ENCODE peak calls at places on chromosome 9, in nine cellular contexts. One of them, this sample, is unnamed.

GRCh38 chr9:2390028-2390427 is 231.6 kb upstream of the VLDLR start:
- DNase-seq in COR-L47: no peak
- DNase-seq in activated CD4-positive, alpha-beta T cell treated with anti-CD3 and anti-CD28 coated beads, Interleukin-2, amount 10 ng/mL, durations not matched to agents 7 days and 5 days: no peak
- DNase-seq in Caco-2: no peak
- DNase-seq in stimulated activated CD8-positive, alpha-beta memory T cell treated with anti-CD3 and anti-CD28 coated beads, Interleukin-4, amount 100 ng/mL, for 4 hours: no peak
- DNase-seq in Kasumi-1: no peak
- DNase-seq in heart left ventricle: no peak
- DNase-seq in neuronal stem cell: no peak
- DNase-seq in H4: no peak
- DNase-seq in this sample: no peak

GRCh38 chr9:91758491-91758981 is 191.5 kb downstream of the ROR2 start:
- DNase-seq in stimulated activated CD8-positive, alpha-beta memory T cell treated with anti-CD3 and anti-CD28 coated beads, Interleukin-4, amount 100 ng/mL, for 4 hours: no peak
- DNase-seq in neuronal stem cell: peak
- DNase-seq in activated CD4-positive, alpha-beta T cell treated with anti-CD3 and anti-CD28 coated beads, Interleukin-2, amount 10 ng/mL, durations not matched to agents 7 days and 5 days: peak
- DNase-seq in Caco-2: peak
- DNase-seq in heart left ventricle: no peak
- DNase-seq in H4: peak
- DNase-seq in COR-L47: peak
- DNase-seq in Kasumi-1: peak
- DNase-seq in this sample: peak

GRCh38 chr9:36092509-36093215 is 43.9 kb upstream of the GLIPR2 start:
- DNase-seq in heart left ventricle: no peak
- DNase-seq in COR-L47: no peak
- DNase-seq in activated CD4-positive, alpha-beta T cell treated with anti-CD3 and anti-CD28 coated beads, Interleukin-2, amount 10 ng/mL, durations not matched to agents 7 days and 5 days: peak
- DNase-seq in Kasumi-1: no peak
- DNase-seq in Caco-2: no peak
- DNase-seq in neuronal stem cell: no peak
- DNase-seq in stimulated activated CD8-positive, alpha-beta memory T cell treated with anti-CD3 and anti-CD28 coated beads, Interleukin-4, amount 100 ng/mL, for 4 hours: no peak
- DNase-seq in H4: no peak
- DNase-seq in this sample: peak

GRCh38 chr9:114424126-114424525 is 36.3 kb upstream of the AKNA start:
- DNase-seq in COR-L47: no peak
- DNase-seq in heart left ventricle: no peak
- DNase-seq in activated CD4-positive, alpha-beta T cell treated with anti-CD3 and anti-CD28 coated beads, Interleukin-2, amount 10 ng/mL, durations not matched to agents 7 days and 5 days: no peak
- DNase-seq in stimulated activated CD8-positive, alpha-beta memory T cell treated with anti-CD3 and anti-CD28 coated beads, Interleukin-4, amount 100 ng/mL, for 4 hours: no peak
- DNase-seq in neuronal stem cell: no peak
- DNase-seq in Kasumi-1: no peak
- DNase-seq in Caco-2: no peak
- DNase-seq in H4: no peak
- DNase-seq in this sample: no peak

GRCh38 chr9:104971521-104971920 is 43.6 kb upstream of the ABCA1 start:
- DNase-seq in heart left ventricle: no peak
- DNase-seq in activated CD4-positive, alpha-beta T cell treated with anti-CD3 and anti-CD28 coated beads, Interleukin-2, amount 10 ng/mL, durations not matched to agents 7 days and 5 days: no peak
- DNase-seq in stimulated activated CD8-positive, alpha-beta memory T cell treated with anti-CD3 and anti-CD28 coated beads, Interleukin-4, amount 100 ng/mL, for 4 hours: no peak
- DNase-seq in H4: no peak
- DNase-seq in COR-L47: no peak
- DNase-seq in Caco-2: no peak
- DNase-seq in Kasumi-1: no peak
- DNase-seq in neuronal stem cell: no peak
- DNase-seq in this sample: no peak

GRCh38 chr9:89685698-89686097 is 80.9 kb downstream of the GADD45G start:
- DNase-seq in Kasumi-1: no peak
- DNase-seq in neuronal stem cell: no peak
- DNase-seq in Caco-2: no peak
- DNase-seq in H4: no peak
- DNase-seq in activated CD4-positive, alpha-beta T cell treated with anti-CD3 and anti-CD28 coated beads, Interleukin-2, amount 10 ng/mL, durations not matched to agents 7 days and 5 days: no peak
- DNase-seq in stimulated activated CD8-positive, alpha-beta memory T cell treated with anti-CD3 and anti-CD28 coated beads, Interleukin-4, amount 100 ng/mL, for 4 hours: no peak
- DNase-seq in heart left ventricle: no peak
- DNase-seq in COR-L47: no peak
- DNase-seq in this sample: no peak

GRCh38 chr9:133171161-133171955 is 7.6 kb upstream of the GBGT1 start:
- DNase-seq in H4: no peak
- DNase-seq in Kasumi-1: no peak
- DNase-seq in heart left ventricle: no peak
- DNase-seq in activated CD4-positive, alpha-beta T cell treated with anti-CD3 and anti-CD28 coated beads, Interleukin-2, amount 10 ng/mL, durations not matched to agents 7 days and 5 days: no peak
- DNase-seq in COR-L47: no peak
- DNase-seq in neuronal stem cell: no peak
- DNase-seq in stimulated activated CD8-positive, alpha-beta memory T cell treated with anti-CD3 and anti-CD28 coated beads, Interleukin-4, amount 100 ng/mL, for 4 hours: no peak
- DNase-seq in Caco-2: no peak
- DNase-seq in this sample: no peak

GRCh38 chr9:16245756-16246440 is 624.6 kb downstream of the BNC2 start:
- DNase-seq in neuronal stem cell: no peak
- DNase-seq in heart left ventricle: no peak
- DNase-seq in Caco-2: no peak
- DNase-seq in H4: no peak
- DNase-seq in activated CD4-positive, alpha-beta T cell treated with anti-CD3 and anti-CD28 coated beads, Interleukin-2, amount 10 ng/mL, durations not matched to agents 7 days and 5 days: no peak
- DNase-seq in stimulated activated CD8-positive, alpha-beta memory T cell treated with anti-CD3 and anti-CD28 coated beads, Interleukin-4, amount 100 ng/mL, for 4 hours: no peak
- DNase-seq in Kasumi-1: no peak
- DNase-seq in COR-L47: no peak
- DNase-seq in this sample: no peak

GRCh38 chr9:137354845-137355420 is 52.9 kb upstream of the NRARP start:
- DNase-seq in neuronal stem cell: no peak
- DNase-seq in COR-L47: no peak
- DNase-seq in activated CD4-positive, alpha-beta T cell treated with anti-CD3 and anti-CD28 coated beads, Interleukin-2, amount 10 ng/mL, durations not matched to agents 7 days and 5 days: no peak
- DNase-seq in Caco-2: no peak
- DNase-seq in stimulated activated CD8-positive, alpha-beta memory T cell treated with anti-CD3 and anti-CD28 coated beads, Interleukin-4, amount 100 ng/mL, for 4 hours: no peak
- DNase-seq in H4: no peak
- DNase-seq in heart left ventricle: no peak
- DNase-seq in Kasumi-1: no peak
- DNase-seq in this sample: no peak

GRCh38 chr9:134413890-134414731 is 87.9 kb downstream of the RXRA start:
- DNase-seq in stimulated activated CD8-positive, alpha-beta memory T cell treated with anti-CD3 and anti-CD28 coated beads, Interleukin-4, amount 100 ng/mL, for 4 hours: no peak
- DNase-seq in heart left ventricle: peak
- DNase-seq in H4: peak
- DNase-seq in neuronal stem cell: no peak
- DNase-seq in COR-L47: peak
- DNase-seq in activated CD4-positive, alpha-beta T cell treated with anti-CD3 and anti-CD28 coated beads, Interleukin-2, amount 10 ng/mL, durations not matched to agents 7 days and 5 days: no peak
- DNase-seq in Kasumi-1: no peak
- DNase-seq in Caco-2: no peak
- DNase-seq in this sample: no peak

GRCh38 chr9:98989036-98990000 is 45.6 kb downstream of the COL15A1 start:
- DNase-seq in stimulated activated CD8-positive, alpha-beta memory T cell treated with anti-CD3 and anti-CD28 coated beads, Interleukin-4, amount 100 ng/mL, for 4 hours: no peak
- DNase-seq in heart left ventricle: no peak
- DNase-seq in Caco-2: no peak
- DNase-seq in COR-L47: no peak
- DNase-seq in activated CD4-positive, alpha-beta T cell treated with anti-CD3 and anti-CD28 coated beads, Interleukin-2, amount 10 ng/mL, durations not matched to agents 7 days and 5 days: no peak
- DNase-seq in H4: peak
- DNase-seq in neuronal stem cell: no peak
- DNase-seq in Kasumi-1: no peak
- DNase-seq in this sample: no peak

GRCh38 chr9:90843530-90843929 is 41.9 kb downstream of the SYK start:
- DNase-seq in H4: no peak
- DNase-seq in heart left ventricle: no peak
- DNase-seq in stimulated activated CD8-positive, alpha-beta memory T cell treated with anti-CD3 and anti-CD28 coated beads, Interleukin-4, amount 100 ng/mL, for 4 hours: no peak
- DNase-seq in Caco-2: no peak
- DNase-seq in COR-L47: no peak
- DNase-seq in Kasumi-1: peak
- DNase-seq in neuronal stem cell: no peak
- DNase-seq in activated CD4-positive, alpha-beta T cell treated with anti-CD3 and anti-CD28 coated beads, Interleukin-2, amount 10 ng/mL, durations not matched to agents 7 days and 5 days: no peak
- DNase-seq in this sample: no peak

GRCh38 chr9:128414461-128414860 is 6.2 kb upstream of the CERCAM start:
- DNase-seq in H4: no peak
- DNase-seq in stimulated activated CD8-positive, alpha-beta memory T cell treated with anti-CD3 and anti-CD28 coated beads, Interleukin-4, amount 100 ng/mL, for 4 hours: no peak
- DNase-seq in Kasumi-1: no peak
- DNase-seq in neuronal stem cell: no peak
- DNase-seq in Caco-2: no peak
- DNase-seq in activated CD4-positive, alpha-beta T cell treated with anti-CD3 and anti-CD28 coated beads, Interleukin-2, amount 10 ng/mL, durations not matched to agents 7 days and 5 days: no peak
- DNase-seq in heart left ventricle: no peak
- DNase-seq in COR-L47: no peak
- DNase-seq in this sample: no peak

GRCh38 chr9:75071530-75072122 is 16.3 kb downstream of the NMRK1 start:
- DNase-seq in activated CD4-positive, alpha-beta T cell treated with anti-CD3 and anti-CD28 coated beads, Interleukin-2, amount 10 ng/mL, durations not matched to agents 7 days and 5 days: peak
- DNase-seq in heart left ventricle: no peak
- DNase-seq in Kasumi-1: no peak
- DNase-seq in neuronal stem cell: no peak
- DNase-seq in stimulated activated CD8-positive, alpha-beta memory T cell treated with anti-CD3 and anti-CD28 coated beads, Interleukin-4, amount 100 ng/mL, for 4 hours: no peak
- DNase-seq in H4: peak
- DNase-seq in Caco-2: no peak
- DNase-seq in COR-L47: no peak
- DNase-seq in this sample: peak

GRCh38 chr9:22446950-22447606 is 454 bp downstream of the DMRTA1 start:
- DNase-seq in Kasumi-1: no peak
- DNase-seq in neuronal stem cell: peak
- DNase-seq in COR-L47: peak
- DNase-seq in Caco-2: peak
- DNase-seq in stimulated activated CD8-positive, alpha-beta memory T cell treated with anti-CD3 and anti-CD28 coated beads, Interleukin-4, amount 100 ng/mL, for 4 hours: no peak
- DNase-seq in H4: peak
- DNase-seq in heart left ventricle: peak
- DNase-seq in activated CD4-positive, alpha-beta T cell treated with anti-CD3 and anti-CD28 coated beads, Interleukin-2, amount 10 ng/mL, durations not matched to agents 7 days and 5 days: peak
- DNase-seq in this sample: peak

GRCh38 chr9:130689937-130690700 is 3.5 kb upstream of the EXOSC2 start:
- DNase-seq in H4: peak
- DNase-seq in neuronal stem cell: no peak
- DNase-seq in activated CD4-positive, alpha-beta T cell treated with anti-CD3 and anti-CD28 coated beads, Interleukin-2, amount 10 ng/mL, durations not matched to agents 7 days and 5 days: no peak
- DNase-seq in Kasumi-1: peak
- DNase-seq in heart left ventricle: no peak
- DNase-seq in Caco-2: peak
- DNase-seq in stimulated activated CD8-positive, alpha-beta memory T cell treated with anti-CD3 and anti-CD28 coated beads, Interleukin-4, amount 100 ng/mL, for 4 hours: no peak
- DNase-seq in COR-L47: peak
- DNase-seq in this sample: no peak

GRCh38 chr9:122190597-122191381 is 31.1 kb downstream of the MORN5 start:
- DNase-seq in neuronal stem cell: no peak
- DNase-seq in COR-L47: no peak
- DNase-seq in Kasumi-1: no peak
- DNase-seq in activated CD4-positive, alpha-beta T cell treated with anti-CD3 and anti-CD28 coated beads, Interleukin-2, amount 10 ng/mL, durations not matched to agents 7 days and 5 days: no peak
- DNase-seq in heart left ventricle: no peak
- DNase-seq in stimulated activated CD8-positive, alpha-beta memory T cell treated with anti-CD3 and anti-CD28 coated beads, Interleukin-4, amount 100 ng/mL, for 4 hours: no peak
- DNase-seq in Caco-2: no peak
- DNase-seq in H4: peak
- DNase-seq in this sample: peak

GRCh38 chr9:31243386-31243785 is 1141.1 kb upstream of the ACO1 start:
- DNase-seq in H4: no peak
- DNase-seq in COR-L47: no peak
- DNase-seq in activated CD4-positive, alpha-beta T cell treated with anti-CD3 and anti-CD28 coated beads, Interleukin-2, amount 10 ng/mL, durations not matched to agents 7 days and 5 days: no peak
- DNase-seq in Caco-2: no peak
- DNase-seq in neuronal stem cell: no peak
- DNase-seq in Kasumi-1: no peak
- DNase-seq in stimulated activated CD8-positive, alpha-beta memory T cell treated with anti-CD3 and anti-CD28 coated beads, Interleukin-4, amount 100 ng/mL, for 4 hours: no peak
- DNase-seq in heart left ventricle: no peak
- DNase-seq in this sample: no peak

GRCh38 chr9:70324963-70325362 is 66.2 kb downstream of the SMC5 start:
- DNase-seq in heart left ventricle: no peak
- DNase-seq in Kasumi-1: no peak
- DNase-seq in activated CD4-positive, alpha-beta T cell treated with anti-CD3 and anti-CD28 coated beads, Interleukin-2, amount 10 ng/mL, durations not matched to agents 7 days and 5 days: no peak
- DNase-seq in COR-L47: no peak
- DNase-seq in neuronal stem cell: no peak
- DNase-seq in H4: no peak
- DNase-seq in stimulated activated CD8-positive, alpha-beta memory T cell treated with anti-CD3 and anti-CD28 coated beads, Interleukin-4, amount 100 ng/mL, for 4 hours: no peak
- DNase-seq in Caco-2: no peak
- DNase-seq in this sample: no peak

GRCh38 chr9:126704157-126704941 is 90.6 kb downstream of the LMX1B start:
- DNase-seq in Kasumi-1: peak
- DNase-seq in H4: peak
- DNase-seq in activated CD4-positive, alpha-beta T cell treated with anti-CD3 and anti-CD28 coated beads, Interleukin-2, amount 10 ng/mL, durations not matched to agents 7 days and 5 days: no peak
- DNase-seq in neuronal stem cell: no peak
- DNase-seq in heart left ventricle: no peak
- DNase-seq in Caco-2: no peak
- DNase-seq in COR-L47: no peak
- DNase-seq in stimulated activated CD8-positive, alpha-beta memory T cell treated with anti-CD3 and anti-CD28 coated beads, Interleukin-4, amount 100 ng/mL, for 4 hours: no peak
- DNase-seq in this sample: no peak

GRCh38 chr9:113594484-113595299 is 131.2 kb downstream of the RGS3 start:
- DNase-seq in Kasumi-1: no peak
- DNase-seq in activated CD4-positive, alpha-beta T cell treated with anti-CD3 and anti-CD28 coated beads, Interleukin-2, amount 10 ng/mL, durations not matched to agents 7 days and 5 days: no peak
- DNase-seq in H4: no peak
- DNase-seq in neuronal stem cell: no peak
- DNase-seq in stimulated activated CD8-positive, alpha-beta memory T cell treated with anti-CD3 and anti-CD28 coated beads, Interleukin-4, amount 100 ng/mL, for 4 hours: no peak
- DNase-seq in heart left ventricle: peak
- DNase-seq in Caco-2: no peak
- DNase-seq in COR-L47: no peak
- DNase-seq in this sample: no peak

GRCh38 chr9:98552306-98552705 is 156.4 kb downstream of the GABBR2 start:
- DNase-seq in heart left ventricle: no peak
- DNase-seq in neuronal stem cell: peak
- DNase-seq in H4: peak
- DNase-seq in Caco-2: no peak
- DNase-seq in COR-L47: no peak
- DNase-seq in Kasumi-1: no peak
- DNase-seq in stimulated activated CD8-positive, alpha-beta memory T cell treated with anti-CD3 and anti-CD28 coated beads, Interleukin-4, amount 100 ng/mL, for 4 hours: no peak
- DNase-seq in activated CD4-positive, alpha-beta T cell treated with anti-CD3 and anti-CD28 coated beads, Interleukin-2, amount 10 ng/mL, durations not matched to agents 7 days and 5 days: no peak
- DNase-seq in this sample: no peak

GRCh38 chr9:14326264-14326826 is 12.4 kb upstream of the NFIB start:
- DNase-seq in H4: peak
- DNase-seq in Kasumi-1: no peak
- DNase-seq in stimulated activated CD8-positive, alpha-beta memory T cell treated with anti-CD3 and anti-CD28 coated beads, Interleukin-4, amount 100 ng/mL, for 4 hours: no peak
- DNase-seq in activated CD4-positive, alpha-beta T cell treated with anti-CD3 and anti-CD28 coated beads, Interleukin-2, amount 10 ng/mL, durations not matched to agents 7 days and 5 days: no peak
- DNase-seq in heart left ventricle: no peak
- DNase-seq in COR-L47: peak
- DNase-seq in neuronal stem cell: no peak
- DNase-seq in Caco-2: no peak
- DNase-seq in this sample: no peak

GRCh38 chr9:105608685-105609598 is 51.0 kb downstream of the FKTN start:
- DNase-seq in H4: peak
- DNase-seq in neuronal stem cell: peak
- DNase-seq in heart left ventricle: no peak
- DNase-seq in activated CD4-positive, alpha-beta T cell treated with anti-CD3 and anti-CD28 coated beads, Interleukin-2, amount 10 ng/mL, durations not matched to agents 7 days and 5 days: peak
- DNase-seq in Kasumi-1: peak
- DNase-seq in stimulated activated CD8-positive, alpha-beta memory T cell treated with anti-CD3 and anti-CD28 coated beads, Interleukin-4, amount 100 ng/mL, for 4 hours: no peak
- DNase-seq in COR-L47: peak
- DNase-seq in Caco-2: peak
- DNase-seq in this sample: no peak

GRCh38 chr9:84331119-84331791 is 9.3 kb downstream of the SLC28A3 start:
- DNase-seq in neuronal stem cell: no peak
- DNase-seq in Caco-2: peak
- DNase-seq in H4: no peak
- DNase-seq in heart left ventricle: no peak
- DNase-seq in COR-L47: no peak
- DNase-seq in Kasumi-1: no peak
- DNase-seq in stimulated activated CD8-positive, alpha-beta memory T cell treated with anti-CD3 and anti-CD28 coated beads, Interleukin-4, amount 100 ng/mL, for 4 hours: no peak
- DNase-seq in activated CD4-positive, alpha-beta T cell treated with anti-CD3 and anti-CD28 coated beads, Interleukin-2, amount 10 ng/mL, durations not matched to agents 7 days and 5 days: no peak
- DNase-seq in this sample: no peak

GRCh38 chr9:130390371-130390770 is 54.4 kb upstream of the ASS1 start:
- DNase-seq in activated CD4-positive, alpha-beta T cell treated with anti-CD3 and anti-CD28 coated beads, Interleukin-2, amount 10 ng/mL, durations not matched to agents 7 days and 5 days: no peak
- DNase-seq in Caco-2: no peak
- DNase-seq in H4: no peak
- DNase-seq in stimulated activated CD8-positive, alpha-beta memory T cell treated with anti-CD3 and anti-CD28 coated beads, Interleukin-4, amount 100 ng/mL, for 4 hours: no peak
- DNase-seq in heart left ventricle: no peak
- DNase-seq in neuronal stem cell: no peak
- DNase-seq in Kasumi-1: no peak
- DNase-seq in COR-L47: no peak
- DNase-seq in this sample: no peak

GRCh38 chr9:37953775-37954437 is 50.0 kb upstream of the SLC25A51 start:
- DNase-seq in stimulated activated CD8-positive, alpha-beta memory T cell treated with anti-CD3 and anti-CD28 coated beads, Interleukin-4, amount 100 ng/mL, for 4 hours: no peak
- DNase-seq in Kasumi-1: no peak
- DNase-seq in neuronal stem cell: no peak
- DNase-seq in Caco-2: no peak
- DNase-seq in COR-L47: no peak
- DNase-seq in activated CD4-positive, alpha-beta T cell treated with anti-CD3 and anti-CD28 coated beads, Interleukin-2, amount 10 ng/mL, durations not matched to agents 7 days and 5 days: no peak
- DNase-seq in heart left ventricle: peak
- DNase-seq in H4: peak
- DNase-seq in this sample: peak

GRCh38 chr9:134076644-134077043 is 8.8 kb upstream of the BRD3 start:
- DNase-seq in activated CD4-positive, alpha-beta T cell treated with anti-CD3 and anti-CD28 coated beads, Interleukin-2, amount 10 ng/mL, durations not matched to agents 7 days and 5 days: no peak
- DNase-seq in stimulated activated CD8-positive, alpha-beta memory T cell treated with anti-CD3 and anti-CD28 coated beads, Interleukin-4, amount 100 ng/mL, for 4 hours: no peak
- DNase-seq in heart left ventricle: no peak
- DNase-seq in neuronal stem cell: no peak
- DNase-seq in H4: no peak
- DNase-seq in Caco-2: no peak
- DNase-seq in COR-L47: no peak
- DNase-seq in Kasumi-1: no peak
- DNase-seq in this sample: no peak

GRCh38 chr9:33524431-33524947 is 438 bp downstream of the ANKRD18B start:
- DNase-seq in stimulated activated CD8-positive, alpha-beta memory T cell treated with anti-CD3 and anti-CD28 coated beads, Interleukin-4, amount 100 ng/mL, for 4 hours: no peak
- DNase-seq in neuronal stem cell: no peak
- DNase-seq in Kasumi-1: no peak
- DNase-seq in heart left ventricle: no peak
- DNase-seq in Caco-2: no peak
- DNase-seq in activated CD4-positive, alpha-beta T cell treated with anti-CD3 and anti-CD28 coated beads, Interleukin-2, amount 10 ng/mL, durations not matched to agents 7 days and 5 days: peak
- DNase-seq in H4: no peak
- DNase-seq in COR-L47: peak
- DNase-seq in this sample: peak

GRCh38 chr9:131382850-131383729 is 10.8 kb upstream of the PRRC2B start:
- DNase-seq in Caco-2: peak
- DNase-seq in heart left ventricle: peak
- DNase-seq in Kasumi-1: no peak
- DNase-seq in activated CD4-positive, alpha-beta T cell treated with anti-CD3 and anti-CD28 coated beads, Interleukin-2, amount 10 ng/mL, durations not matched to agents 7 days and 5 days: no peak
- DNase-seq in neuronal stem cell: peak
- DNase-seq in stimulated activated CD8-positive, alpha-beta memory T cell treated with anti-CD3 and anti-CD28 coated beads, Interleukin-4, amount 100 ng/mL, for 4 hours: no peak
- DNase-seq in H4: peak
- DNase-seq in COR-L47: peak
- DNase-seq in this sample: no peak

GRCh38 chr9:108727580-108728056 is 128.2 kb downstream of the ACTL7B start:
- DNase-seq in Kasumi-1: no peak
- DNase-seq in neuronal stem cell: no peak
- DNase-seq in heart left ventricle: peak
- DNase-seq in COR-L47: no peak
- DNase-seq in Caco-2: no peak
- DNase-seq in activated CD4-positive, alpha-beta T cell treated with anti-CD3 and anti-CD28 coated beads, Interleukin-2, amount 10 ng/mL, durations not matched to agents 7 days and 5 days: no peak
- DNase-seq in H4: peak
- DNase-seq in stimulated activated CD8-positive, alpha-beta memory T cell treated with anti-CD3 and anti-CD28 coated beads, Interleukin-4, amount 100 ng/mL, for 4 hours: no peak
- DNase-seq in this sample: no peak